ENCODE peak calls at places on chromosomes 16 and 17, in seven cellular contexts. M is A549, J is K562, G is GM23338, E is SK-N-SH, D is HepG2, V is Panc1. B is an unnamed sample.

GRCh38 chr17:41510251-41511065 is 5.0 kb upstream of the KRT13 start:
- DNase-seq in V (no peak), G (peak; percentile 47), D (no peak), J (no peak), E (no peak), M (no peak), B (no peak)

GRCh38 chr17:70961341-70961740 is 792.0 kb downstream of the KCNJ2 start:
- DNase-seq in G (no peak), E (no peak), M (no peak), D (no peak), J (no peak), V (no peak), B (no peak)

GRCh38 chr16:87584271-87584670 is 18.0 kb upstream of the JPH3 start:
- DNase-seq in G (no peak), D (no peak), M (no peak), E (no peak), J (no peak), V (no peak), B (no peak)

GRCh38 chr17:35073991-35074627 is 10.6 kb upstream of the RFFL start:
- DNase-seq in J (no peak), V (no peak), M (no peak), E (no peak), G (no peak), D (peak; percentile 69), B (no peak)

GRCh38 chr17:17994271-17994670 is 21.6 kb downstream of the DRC3 start:
- DNase-seq in G (peak; percentile 91), J (no peak), D (peak; percentile 56), V (no peak), M (peak; percentile 62), E (peak; percentile 86), B (peak; percentile 6)

GRCh38 chr17:57915980-57916757 is 39.0 kb downstream of the CUEDC1 start:
- DNase-seq in M (no peak), E (peak; percentile 70), D (no peak), J (no peak), G (peak; percentile 83), V (no peak), B (no peak)

GRCh38 chr17:77382966-77383612 is 242.3 kb downstream of the SEC14L1 start:
- DNase-seq in V (no peak), M (no peak), G (no peak), E (no peak), D (no peak), J (no peak), B (no peak)

GRCh38 chr16:21684199-21684598 is 20.4 kb downstream of the OTOA start:
- DNase-seq in G (peak; percentile 72), M (no peak), J (peak; percentile 65), E (peak; percentile 42), D (peak; percentile 50), V (no peak), B (no peak)

GRCh38 chr16:87602821-87603683 is 744 bp downstream of the JPH3 start:
- DNase-seq in J (peak; percentile 43), D (no peak), E (peak; percentile 83), G (peak; percentile 70), M (no peak), V (no peak), B (no peak)

GRCh38 chr17:78798695-78799559 is 16.9 kb upstream of the CYTH1 start:
- DNase-seq in E (peak; percentile 70), V (no peak), G (peak; percentile 27), J (no peak), D (peak; percentile 50), M (no peak), B (no peak)

GRCh38 chr16:4381072-4381934 is 9.7 kb downstream of the VASN start:
- DNase-seq in E (no peak), J (peak; percentile 15), M (no peak), V (no peak), G (no peak), D (no peak), B (no peak)

GRCh38 chr17:5809580-5810188 is 225.4 kb upstream of the NLRP1 start:
- DNase-seq in J (no peak), G (peak; percentile 31), E (no peak), D (no peak), V (no peak), M (no peak), B (no peak)

GRCh38 chr17:79082311-79083190 is 7.9 kb downstream of the ENGASE start:
- DNase-seq in G (peak; percentile 78), M (peak; percentile 89), J (peak; percentile 79), E (peak; percentile 96), V (no peak), D (peak; percentile 27), B (no peak)

GRCh38 chr16:19520861-19521331 is 1.0 kb downstream of the GDE1 start:
- DNase-seq in G (no peak), J (peak; percentile 74), E (no peak), V (peak; percentile 20), D (no peak), M (no peak), B (no peak)

GRCh38 chr17:38693700-38694329 is 11.3 kb upstream of the MLLT6 start:
- DNase-seq in V (no peak), M (no peak), E (peak; percentile 78), J (no peak), G (no peak), D (peak; percentile 48), B (no peak)

GRCh38 chr17:57938061-57938502 is 17.1 kb downstream of the CUEDC1 start:
- DNase-seq in M (no peak), V (no peak), D (peak; percentile 86), G (no peak), J (no peak), E (no peak), B (no peak)

GRCh38 chr17:78395186-78395585 is 16.7 kb downstream of the PGS1 start:
- DNase-seq in V (no peak), G (no peak), M (no peak), E (no peak), J (no peak), D (no peak), B (no peak)

GRCh38 chr17:21297026-21297520 is 12.6 kb downstream of the MAP2K3 start:
- DNase-seq in V (no peak), G (no peak), D (no peak), M (no peak), E (peak; percentile 36), J (no peak), B (no peak)

GRCh38 chr17:21298983-21299519 is 14.5 kb downstream of the MAP2K3 start:
- DNase-seq in D (no peak), M (no peak), J (no peak), G (no peak), E (no peak), V (no peak), B (no peak)

GRCh38 chr17:21298056-21298982 is 13.8 kb downstream of the MAP2K3 start:
- DNase-seq in M (no peak), V (no peak), J (peak; percentile 6), E (no peak), D (no peak), G (no peak), B (no peak)

GRCh38 chr17:21296097-21297025 is 11.8 kb downstream of the MAP2K3 start:
- DNase-seq in M (no peak), G (no peak), E (peak; percentile 31), V (no peak), D (no peak), J (peak; percentile 61), B (no peak)

GRCh38 chr17:21297597-21297996 is 13.1 kb downstream of the MAP2K3 start:
- DNase-seq in D (no peak), G (peak; percentile 36), J (peak; percentile 12), E (peak; percentile 35), V (no peak), M (no peak), B (no peak)
- TF ChIP-seq REST in D (no peak), G (no peak), J (no peak), E (no peak), V (no peak), M (no peak), B (no peak)

GRCh38 chr17:82657926-82658325 is 9.7 kb upstream of the WDR45B start:
- DNase-seq in E (no peak), V (no peak), J (no peak), G (no peak), M (no peak), D (no peak), B (no peak)
- TF ChIP-seq REST in E (no peak), V (no peak), J (no peak), G (no peak), M (no peak), D (no peak), B (no peak)

DNA sequence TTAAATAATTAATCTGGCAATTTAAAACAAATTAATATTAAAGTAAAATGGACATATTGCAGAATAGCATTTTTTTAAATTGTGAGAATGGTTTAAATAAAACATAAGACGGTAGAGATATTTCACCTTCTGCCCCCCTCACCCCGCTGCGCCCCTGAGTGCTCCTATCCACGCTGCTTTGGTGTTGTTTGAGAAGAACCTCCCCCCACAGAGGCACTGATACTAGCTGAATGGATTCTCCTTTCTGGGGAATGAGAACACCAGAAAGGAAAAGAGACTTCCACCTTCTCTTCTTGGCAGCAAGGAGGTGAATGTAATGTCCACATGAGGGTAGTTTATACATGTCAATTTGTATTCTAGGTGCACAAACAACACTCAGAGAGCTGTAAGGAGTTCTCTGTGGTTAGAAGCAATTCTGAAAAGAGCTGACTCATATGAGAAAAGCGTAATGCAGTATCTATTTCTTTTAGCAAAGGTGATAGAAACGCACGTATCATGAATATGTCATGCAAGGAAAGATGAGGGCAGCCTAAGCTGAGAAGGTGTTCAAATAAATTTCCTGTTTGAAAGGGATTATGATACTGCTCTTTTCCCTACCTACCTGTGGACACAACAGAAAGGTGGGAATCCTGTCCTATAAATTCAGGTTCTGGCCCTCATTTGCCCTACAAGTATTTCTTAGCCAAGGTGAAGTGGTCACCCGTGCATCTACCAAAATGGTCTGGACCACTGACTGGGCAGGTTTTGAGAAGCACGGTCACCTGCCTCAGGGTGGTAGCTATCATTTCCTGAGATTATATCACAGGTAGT is 126.9 kb downstream of the PARN start:
- DNase-seq in E (no peak), G (no peak), M (no peak), J (no peak), D (no peak), V (no peak), B (no peak)
- TF ChIP-seq REST in E (no peak), G (no peak), M (no peak), J (no peak), D (no peak), V (no peak), B (no peak)

GRCh38 chr16:75305364-75306101 is 54.1 kb upstream of the BCAR1 start:
- DNase-seq in D (peak; percentile 99), G (no peak), J (peak; percentile 52), M (peak; percentile 97), V (peak; percentile 97), E (peak; percentile 54), B (no peak)

GRCh38 chr16:75306102-75306762 is 54.8 kb upstream of the BCAR1 start:
- DNase-seq in V (no peak), G (no peak), J (no peak), E (no peak), D (peak; percentile 95), M (peak; percentile 54), B (no peak)

GRCh38 chr16:75298252-75298651 is 46.8 kb upstream of the BCAR1 start:
- DNase-seq in J (no peak), G (no peak), M (no peak), E (no peak), D (no peak), V (no peak), B (no peak)

GRCh38 chr16:75304521-75305363 is 53.3 kb upstream of the BCAR1 start:
- DNase-seq in M (peak; percentile 23), V (no peak), G (no peak), D (peak; percentile 67), J (peak; percentile 56), E (no peak), B (no peak)

DNA sequence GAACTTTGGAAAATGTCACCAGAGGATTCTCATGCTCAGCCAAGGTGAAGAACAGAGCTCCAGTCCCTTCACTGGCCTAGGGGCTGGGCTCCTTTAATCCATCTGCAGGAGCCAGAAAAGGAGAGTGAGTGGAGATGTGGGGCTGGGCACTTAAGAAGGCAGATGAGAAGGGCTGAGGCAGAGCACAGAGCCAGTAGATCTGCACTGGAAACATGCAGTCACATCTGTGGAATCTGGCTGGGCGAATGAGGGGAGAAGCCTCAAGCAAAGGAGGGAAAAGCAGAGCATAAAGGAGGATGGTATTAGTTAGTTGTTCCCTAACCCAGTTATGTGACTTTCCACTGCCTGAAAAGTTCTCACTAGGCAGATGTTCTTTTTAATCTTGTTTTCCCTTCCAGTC is 50.4 kb upstream of the BCAR1 start:
- DNase-seq in E (no peak), D (no peak), J (no peak), G (no peak), M (no peak), V (no peak), B (no peak)
- TF ChIP-seq REST in E (no peak), D (no peak), J (no peak), G (no peak), M (no peak), V (no peak), B (no peak)